ENCODE peak calls at places on chromosomes 4 and X, in ten cellular contexts. One of them, this sample, is unnamed.

GRCh38 chrX:17544831-17545230 is 169.8 kb downstream of the NHS start:
- DNase-seq in cardiac muscle cell: no peak
- DNase-seq in A549: no peak
- DNase-seq in mucosa of descending colon: no peak
- DNase-seq in HFF-Myc: no peak
- DNase-seq in right atrium auricular region: no peak
- DNase-seq in neural crest cell: no peak
- DNase-seq in thyroid gland: no peak
- DNase-seq in right lobe of liver: no peak
- DNase-seq in suprapubic skin: no peak
- DNase-seq in this sample: no peak

GRCh38 chr4:133865606-133866327 is 335.8 kb downstream of the PABPC4L start:
- DNase-seq in cardiac muscle cell: peak
- DNase-seq in A549: peak
- DNase-seq in mucosa of descending colon: no peak
- DNase-seq in HFF-Myc: peak
- DNase-seq in right atrium auricular region: no peak
- DNase-seq in neural crest cell: no peak
- DNase-seq in thyroid gland: no peak
- DNase-seq in right lobe of liver: no peak
- DNase-seq in suprapubic skin: no peak
- DNase-seq in this sample: no peak

GRCh38 chrX:74249963-74250362 is 54.0 kb upstream of the ZCCHC13 start:
- DNase-seq in cardiac muscle cell: no peak
- DNase-seq in A549: peak
- DNase-seq in mucosa of descending colon: no peak
- DNase-seq in HFF-Myc: no peak
- DNase-seq in right atrium auricular region: no peak
- DNase-seq in neural crest cell: no peak
- DNase-seq in thyroid gland: no peak
- DNase-seq in right lobe of liver: no peak
- DNase-seq in suprapubic skin: no peak
- DNase-seq in this sample: no peak

GRCh38 chr4:103292373-103292772 is 94.2 kb upstream of the CENPE start:
- DNase-seq in cardiac muscle cell: no peak
- DNase-seq in A549: no peak
- DNase-seq in mucosa of descending colon: no peak
- DNase-seq in HFF-Myc: no peak
- DNase-seq in right atrium auricular region: no peak
- DNase-seq in neural crest cell: no peak
- DNase-seq in thyroid gland: no peak
- DNase-seq in right lobe of liver: no peak
- DNase-seq in suprapubic skin: no peak
- DNase-seq in this sample: no peak

GRCh38 chr4:37383579-37384229 is 139.2 kb downstream of the NWD2 start:
- DNase-seq in cardiac muscle cell: peak
- DNase-seq in A549: peak
- DNase-seq in mucosa of descending colon: no peak
- DNase-seq in HFF-Myc: no peak
- DNase-seq in right atrium auricular region: no peak
- DNase-seq in neural crest cell: peak
- DNase-seq in thyroid gland: no peak
- DNase-seq in right lobe of liver: no peak
- DNase-seq in suprapubic skin: no peak
- DNase-seq in this sample: no peak

GRCh38 chr4:108172780-108173598 is 4.3 kb upstream of the LEF1 start:
- DNase-seq in cardiac muscle cell: peak
- DNase-seq in A549: no peak
- DNase-seq in mucosa of descending colon: peak
- DNase-seq in HFF-Myc: peak
- DNase-seq in right atrium auricular region: no peak
- DNase-seq in neural crest cell: peak
- DNase-seq in thyroid gland: peak
- DNase-seq in right lobe of liver: peak
- DNase-seq in suprapubic skin: no peak
- DNase-seq in this sample: peak

GRCh38 chrX:154654372-154654771 is 993 bp upstream of the CTAG2 start:
- DNase-seq in cardiac muscle cell: no peak
- DNase-seq in A549: no peak
- DNase-seq in mucosa of descending colon: no peak
- DNase-seq in HFF-Myc: no peak
- DNase-seq in right atrium auricular region: no peak
- DNase-seq in neural crest cell: no peak
- DNase-seq in thyroid gland: no peak
- DNase-seq in right lobe of liver: no peak
- DNase-seq in suprapubic skin: no peak
- DNase-seq in this sample: no peak

GRCh38 chr4:122045533-122045932 is 93.7 kb upstream of the TRPC3 start:
- DNase-seq in cardiac muscle cell: peak
- DNase-seq in A549: peak
- DNase-seq in mucosa of descending colon: no peak
- DNase-seq in HFF-Myc: peak
- DNase-seq in right atrium auricular region: no peak
- DNase-seq in neural crest cell: no peak
- DNase-seq in thyroid gland: peak
- DNase-seq in right lobe of liver: no peak
- DNase-seq in suprapubic skin: no peak
- DNase-seq in this sample: no peak

GRCh38 chrX:23699636-23700194 is 32.4 kb downstream of the PRDX4 start:
- DNase-seq in cardiac muscle cell: peak
- DNase-seq in A549: no peak
- DNase-seq in mucosa of descending colon: no peak
- DNase-seq in HFF-Myc: no peak
- DNase-seq in right atrium auricular region: peak
- DNase-seq in neural crest cell: no peak
- DNase-seq in thyroid gland: no peak
- DNase-seq in right lobe of liver: no peak
- DNase-seq in suprapubic skin: no peak
- DNase-seq in this sample: no peak

GRCh38 chrX:23692166-23692565 is 24.9 kb downstream of the PRDX4 start:
- DNase-seq in cardiac muscle cell: no peak
- DNase-seq in A549: no peak
- DNase-seq in mucosa of descending colon: no peak
- DNase-seq in HFF-Myc: no peak
- DNase-seq in right atrium auricular region: no peak
- DNase-seq in neural crest cell: no peak
- DNase-seq in thyroid gland: peak
- DNase-seq in right lobe of liver: no peak
- DNase-seq in suprapubic skin: no peak
- DNase-seq in this sample: no peak

DNA sequence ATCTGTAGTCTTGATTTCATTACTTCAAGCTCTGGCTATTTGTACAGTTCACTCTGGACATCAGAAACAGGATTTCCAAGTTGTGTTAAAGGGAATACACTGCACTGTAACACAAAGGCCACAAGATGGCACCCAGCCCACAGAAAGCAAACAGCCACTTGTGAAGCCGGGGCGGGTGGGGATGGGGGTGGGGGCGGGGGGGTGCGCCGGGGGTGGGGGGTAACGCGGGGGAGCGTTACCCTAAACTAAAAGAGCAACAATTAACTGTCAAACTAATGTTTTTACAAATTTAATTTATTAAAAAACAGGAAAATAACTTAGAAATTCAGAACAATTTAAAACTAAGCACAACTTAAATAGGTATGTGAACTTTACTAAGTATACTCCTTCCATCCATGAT is 27.3 kb downstream of the PRDX4 start:
- DNase-seq in cardiac muscle cell: peak
- DNase-seq in A549: peak
- DNase-seq in mucosa of descending colon: peak
- DNase-seq in HFF-Myc: peak
- DNase-seq in right atrium auricular region: peak
- DNase-seq in neural crest cell: peak
- DNase-seq in thyroid gland: peak
- DNase-seq in right lobe of liver: peak
- DNase-seq in suprapubic skin: no peak
- DNase-seq in this sample: peak
- TF ChIP-seq CTCF in cardiac muscle cell: peak
- TF ChIP-seq CTCF in A549: peak
- TF ChIP-seq CTCF in mucosa of descending colon: peak
- TF ChIP-seq CTCF in HFF-Myc: peak
- TF ChIP-seq CTCF in right atrium auricular region: peak
- TF ChIP-seq CTCF in neural crest cell: peak
- TF ChIP-seq CTCF in thyroid gland: peak
- TF ChIP-seq CTCF in right lobe of liver: peak
- TF ChIP-seq CTCF in suprapubic skin: peak
- TF ChIP-seq CTCF in this sample: peak

DNA sequence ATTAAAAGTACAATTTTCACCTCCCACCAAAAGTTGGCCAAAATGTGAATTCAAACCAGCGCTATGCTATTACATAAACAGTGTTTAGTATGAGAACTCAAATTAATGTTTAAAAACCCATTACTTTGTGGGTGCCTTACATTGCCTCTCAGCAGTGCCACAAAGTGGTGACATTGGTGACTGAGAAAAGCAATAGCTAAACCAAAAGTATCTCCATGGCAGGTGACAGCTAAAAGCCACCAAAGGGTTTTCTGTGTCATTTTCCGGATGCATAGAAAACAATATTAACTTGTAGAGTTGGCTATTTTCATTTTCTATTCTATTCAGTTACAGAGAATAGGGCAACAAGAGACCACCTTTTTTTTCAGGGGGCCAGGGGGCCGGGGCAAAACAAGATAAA is 261.2 kb downstream of the MAPK10 start:
- DNase-seq in cardiac muscle cell: no peak
- DNase-seq in A549: no peak
- DNase-seq in mucosa of descending colon: no peak
- DNase-seq in HFF-Myc: no peak
- DNase-seq in right atrium auricular region: no peak
- DNase-seq in neural crest cell: no peak
- DNase-seq in thyroid gland: no peak
- DNase-seq in right lobe of liver: no peak
- DNase-seq in suprapubic skin: no peak
- DNase-seq in this sample: no peak
- TF ChIP-seq CTCF in cardiac muscle cell: no peak
- TF ChIP-seq CTCF in A549: no peak
- TF ChIP-seq CTCF in mucosa of descending colon: no peak
- TF ChIP-seq CTCF in HFF-Myc: no peak
- TF ChIP-seq CTCF in right atrium auricular region: no peak
- TF ChIP-seq CTCF in neural crest cell: no peak
- TF ChIP-seq CTCF in thyroid gland: no peak
- TF ChIP-seq CTCF in right lobe of liver: no peak
- TF ChIP-seq CTCF in suprapubic skin: no peak
- TF ChIP-seq CTCF in this sample: no peak

GRCh38 chr4:53592686-53593641 is 1.7 kb upstream of the LNX1 start:
- DNase-seq in cardiac muscle cell: peak
- DNase-seq in A549: peak
- DNase-seq in mucosa of descending colon: peak
- DNase-seq in HFF-Myc: no peak
- DNase-seq in right atrium auricular region: peak
- DNase-seq in neural crest cell: no peak
- DNase-seq in thyroid gland: peak
- DNase-seq in right lobe of liver: no peak
- DNase-seq in suprapubic skin: peak
- DNase-seq in this sample: peak

GRCh38 chr4:53595204-53595603 is 3.9 kb upstream of the LNX1 start:
- DNase-seq in cardiac muscle cell: no peak
- DNase-seq in A549: no peak
- DNase-seq in mucosa of descending colon: no peak
- DNase-seq in HFF-Myc: no peak
- DNase-seq in right atrium auricular region: no peak
- DNase-seq in neural crest cell: no peak
- DNase-seq in thyroid gland: no peak
- DNase-seq in right lobe of liver: no peak
- DNase-seq in suprapubic skin: no peak
- DNase-seq in this sample: no peak

GRCh38 chr4:53595823-53596222 is 4.5 kb upstream of the LNX1 start:
- DNase-seq in cardiac muscle cell: no peak
- DNase-seq in A549: no peak
- DNase-seq in mucosa of descending colon: no peak
- DNase-seq in HFF-Myc: no peak
- DNase-seq in right atrium auricular region: no peak
- DNase-seq in neural crest cell: no peak
- DNase-seq in thyroid gland: no peak
- DNase-seq in right lobe of liver: no peak
- DNase-seq in suprapubic skin: no peak
- DNase-seq in this sample: no peak

GRCh38 chr4:53592128-53592527 is 842 bp upstream of the LNX1 start:
- DNase-seq in cardiac muscle cell: peak
- DNase-seq in A549: no peak
- DNase-seq in mucosa of descending colon: no peak
- DNase-seq in HFF-Myc: no peak
- DNase-seq in right atrium auricular region: no peak
- DNase-seq in neural crest cell: no peak
- DNase-seq in thyroid gland: no peak
- DNase-seq in right lobe of liver: no peak
- DNase-seq in suprapubic skin: no peak
- DNase-seq in this sample: no peak

DNA sequence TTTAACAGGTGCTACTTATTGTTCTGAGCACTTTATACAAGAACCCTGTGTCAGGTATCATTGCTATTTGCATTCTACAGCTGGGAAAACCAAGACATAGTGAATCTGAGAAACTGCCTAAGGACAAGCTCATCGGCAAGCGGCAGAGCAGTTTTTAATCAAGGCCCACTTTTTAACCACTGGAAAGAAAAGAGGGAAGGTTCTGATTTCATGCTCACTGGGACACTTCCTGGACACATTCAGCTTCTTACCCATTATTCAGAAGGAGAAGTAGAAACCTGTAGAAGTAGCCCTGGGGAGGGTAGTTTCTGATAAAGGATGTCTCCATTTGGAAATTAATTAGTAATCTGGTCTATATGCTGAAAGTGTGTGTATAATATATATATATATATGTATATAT is 2.5 kb upstream of the LNX1 start:
- DNase-seq in cardiac muscle cell: no peak
- DNase-seq in A549: no peak
- DNase-seq in mucosa of descending colon: no peak
- DNase-seq in HFF-Myc: no peak
- DNase-seq in right atrium auricular region: no peak
- DNase-seq in neural crest cell: no peak
- DNase-seq in thyroid gland: no peak
- DNase-seq in right lobe of liver: no peak
- DNase-seq in suprapubic skin: no peak
- DNase-seq in this sample: no peak
- TF ChIP-seq CTCF in cardiac muscle cell: no peak
- TF ChIP-seq CTCF in A549: no peak
- TF ChIP-seq CTCF in mucosa of descending colon: no peak
- TF ChIP-seq CTCF in HFF-Myc: no peak
- TF ChIP-seq CTCF in right atrium auricular region: no peak
- TF ChIP-seq CTCF in neural crest cell: no peak
- TF ChIP-seq CTCF in thyroid gland: no peak
- TF ChIP-seq CTCF in right lobe of liver: no peak
- TF ChIP-seq CTCF in suprapubic skin: no peak
- TF ChIP-seq CTCF in this sample: no peak

DNA sequence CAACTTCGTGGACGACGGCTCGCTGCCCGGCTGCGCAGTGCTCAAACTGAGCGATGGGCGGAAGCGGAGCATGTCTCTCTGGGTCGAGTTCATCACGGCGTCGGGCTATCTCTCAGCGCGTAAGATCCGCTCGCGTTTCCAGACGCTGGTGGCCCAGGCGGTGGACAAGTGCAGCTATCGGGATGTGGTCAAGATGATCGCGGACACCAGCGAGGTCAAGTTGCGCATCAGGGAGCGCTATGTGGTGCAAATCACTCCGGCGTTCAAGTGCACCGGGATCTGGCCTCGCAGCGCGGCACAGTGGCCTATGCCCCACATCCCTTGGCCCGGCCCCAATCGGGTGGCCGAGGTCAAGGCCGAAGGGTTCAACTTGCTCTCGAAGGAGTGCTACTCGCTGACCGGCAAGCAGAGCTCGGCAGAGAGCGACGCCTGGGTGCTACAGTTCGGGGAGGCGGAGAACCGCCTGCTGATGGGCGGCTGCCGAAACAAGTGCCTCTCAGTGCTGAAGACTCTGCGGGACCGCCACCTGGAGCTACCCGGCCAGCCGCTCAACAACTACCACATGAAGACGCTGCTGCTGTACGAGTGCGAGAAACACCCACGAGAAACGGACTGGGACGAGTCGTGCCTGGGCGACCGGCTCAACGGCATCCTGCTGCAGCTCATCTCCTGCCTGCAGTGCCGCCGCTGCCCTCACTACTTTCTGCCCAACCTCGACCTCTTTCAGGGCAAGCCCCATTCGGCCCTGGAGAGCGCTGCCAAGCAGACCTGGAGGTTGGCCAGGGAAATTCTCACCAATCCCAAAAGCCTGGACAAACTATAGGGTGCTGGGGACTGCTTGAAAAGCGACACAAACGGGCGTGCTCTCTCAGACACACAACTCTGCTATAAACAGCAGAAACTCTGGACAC is 1.6 kb downstream of the MAB21L2 start:
- DNase-seq in cardiac muscle cell: peak
- DNase-seq in A549: no peak
- DNase-seq in mucosa of descending colon: peak
- DNase-seq in HFF-Myc: no peak
- DNase-seq in right atrium auricular region: no peak
- DNase-seq in neural crest cell: peak
- DNase-seq in thyroid gland: peak
- DNase-seq in right lobe of liver: peak
- DNase-seq in suprapubic skin: no peak
- DNase-seq in this sample: peak
- TF ChIP-seq CTCF in cardiac muscle cell: no peak
- TF ChIP-seq CTCF in A549: no peak
- TF ChIP-seq CTCF in mucosa of descending colon: no peak
- TF ChIP-seq CTCF in HFF-Myc: no peak
- TF ChIP-seq CTCF in right atrium auricular region: no peak
- TF ChIP-seq CTCF in neural crest cell: no peak
- TF ChIP-seq CTCF in thyroid gland: no peak
- TF ChIP-seq CTCF in right lobe of liver: peak
- TF ChIP-seq CTCF in suprapubic skin: no peak
- TF ChIP-seq CTCF in this sample: no peak

This sample was measured in glutamatergic neuron.